ENCODE peak calls at places on chromosomes 1 and 21, in eight cellular contexts. N is hepatocyte, Z is HCT116, Y is H9, R is mammary epithelial cell, W is GM23338, B is neural progenitor cell, S is astrocyte. H is an unnamed sample.

GRCh38 chr1:28160677-28161328 is 15.7 kb downstream of the PTAFR start:
- DNase-seq in N (no peak), Z (no peak), Y (no peak), R (peak; percentile 57), W (no peak), B (no peak), S (peak; percentile 91), H (peak; percentile 90)

GRCh38 chr1:217907504-217907903 is 276.4 kb downstream of the SPATA17 start:
- DNase-seq in N (no peak), Z (no peak), Y (no peak), R (peak; percentile 74), W (no peak), B (no peak), S (peak; percentile 36), H (peak; percentile 28)

GRCh38 chr1:151193856-151194255 is 3.9 kb upstream of the VPS72 start:
- DNase-seq in N (no peak), Z (no peak), Y (no peak), R (no peak), W (no peak), B (no peak), S (no peak), H (peak; percentile 32)

GRCh38 chr1:188386161-188386560 is 1557.4 kb downstream of the PLA2G4A start:
- DNase-seq in N (peak; percentile 35), Z (no peak), Y (no peak), R (no peak), W (no peak), B (no peak), S (no peak), H (no peak)

GRCh38 chr1:212566522-212567479 is 41.8 kb upstream of the ATF3 start:
- DNase-seq in N (peak; percentile 80), Z (peak; percentile 45), Y (no peak), R (peak; percentile 82), W (no peak), B (no peak), S (peak; percentile 81), H (peak; percentile 88)

GRCh38 chr1:228809621-228810313 is 74.5 kb downstream of the RHOU start:
- DNase-seq in N (peak; percentile 62), Z (no peak), Y (peak; percentile 55), R (peak; percentile 9), W (peak; percentile 33), B (no peak), S (no peak), H (no peak)

GRCh38 chr1:156198831-156199349 is 5.0 kb downstream of the SLC25A44 start:
- DNase-seq in N (peak; percentile 18), Z (no peak), Y (no peak), R (no peak), W (no peak), B (no peak), S (no peak), H (no peak)

GRCh38 chr1:56378376-56379070 is 200.8 kb downstream of the PLPP3 start:
- DNase-seq in N (no peak), Z (no peak), Y (no peak), R (no peak), W (no peak), B (no peak), S (no peak), H (no peak)

GRCh38 chr1:159207774-159208459 is 3.2 kb downstream of the ACKR1 start:
- DNase-seq in N (no peak), Z (no peak), Y (no peak), R (no peak), W (peak; percentile 63), B (peak; percentile 55), S (no peak), H (no peak)

GRCh38 chr1:184838374-184838995 is 83.8 kb upstream of the EDEM3 start:
- DNase-seq in N (peak; percentile 62), Z (no peak), Y (no peak), R (peak; percentile 95), W (no peak), B (no peak), S (peak; percentile 90), H (peak; percentile 99)

GRCh38 chr1:175033931-175034330 is 10.7 kb upstream of the MRPS14 start:
- DNase-seq in N (no peak), Z (no peak), Y (no peak), R (no peak), W (no peak), B (no peak), S (no peak), H (no peak)

GRCh38 chr21:25421327-25422028 is 185.8 kb downstream of the MRPL39 start:
- DNase-seq in N (peak; percentile 59), Z (no peak), Y (peak; percentile 44), R (no peak), W (peak; percentile 90), B (peak; percentile 77), S (peak; percentile 20), H (peak; percentile 65)

GRCh38 chr1:119326251-119326650 is 42.3 kb upstream of the HAO2 start:
- DNase-seq in N (no peak), Z (no peak), Y (peak; percentile 71), R (no peak), W (peak; percentile 34), B (no peak), S (no peak), H (no peak)

GRCh38 chr1:203675596-203676347 is 49.1 kb downstream of the ATP2B4 start:
- DNase-seq in N (no peak), Z (no peak), Y (no peak), R (no peak), W (no peak), B (no peak), S (no peak), H (no peak)

GRCh38 chr1:248822148-248823032 is 3.3 kb downstream of the SH3BP5L start:
- DNase-seq in N (no peak), Z (no peak), Y (no peak), R (no peak), W (no peak), B (no peak), S (peak; percentile 21), H (no peak)

GRCh38 chr1:209513226-209513625 is 70.3 kb upstream of the CAMK1G start:
- DNase-seq in N (peak; percentile 46), Z (peak; percentile 48), Y (peak; percentile 55), R (peak; percentile 55), W (peak; percentile 84), B (peak; percentile 68), S (peak; percentile 20), H (peak; percentile 61)

DNA sequence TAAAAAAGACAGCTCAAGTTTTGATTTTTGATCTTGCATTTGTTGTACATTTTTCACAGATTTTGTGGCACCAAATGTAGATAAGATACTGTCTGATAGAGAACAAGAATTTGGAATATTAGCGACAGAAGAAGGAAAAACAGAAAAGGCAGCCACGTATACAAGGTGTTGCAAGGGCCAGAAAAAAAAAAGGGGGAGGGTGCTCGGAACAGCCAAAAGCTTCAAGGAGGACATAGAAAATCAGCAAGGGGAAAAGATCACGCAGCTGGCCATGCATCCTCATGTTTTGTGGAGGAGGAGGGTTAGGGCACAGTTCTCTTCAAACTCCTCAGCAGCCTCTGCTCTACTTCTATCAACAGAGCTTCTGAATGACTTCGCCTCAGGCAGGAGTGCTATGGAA is 80.7 kb upstream of the MROH9 start:
- DNase-seq in N (no peak), Z (no peak), Y (no peak), R (no peak), W (peak; percentile 29), B (no peak), S (no peak), H (no peak)
- H2AFZ ChIP-seq in N (no peak overlapping the region), Z (no peak overlapping the region), Y (no peak overlapping the region), R (no peak overlapping the region), W (no peak overlapping the region), B (no peak overlapping the region), S (no peak overlapping the region), H (no peak overlapping the region)

GRCh38 chr1:1545946-1546737 is 5.7 kb upstream of the TMEM240 start:
- DNase-seq in N (no peak), Z (no peak), Y (no peak), R (no peak), W (no peak), B (no peak), S (no peak), H (no peak)
- H4K20me1 ChIP-seq in N (peaks cover 8% of the 10 kb centered on the region), Z (no peaks in the 10 kb centered on the region), Y (no peaks in the 10 kb centered on the region), R (peaks cover 2% of the 10 kb centered on the region), W (peaks cover 13% of the 10 kb centered on the region), B (peaks cover 15% of the 10 kb centered on the region), S (peaks cover 30% of the 10 kb centered on the region), H (no peaks in the 10 kb centered on the region)

GRCh38 chr1:92031281-92032110 is 1.7 kb downstream of the EPHX4 start:
- DNase-seq in N (no peak), Z (no peak), Y (no peak), R (no peak), W (no peak), B (no peak), S (no peak), H (peak; percentile 11)

GRCh38 chr1:92040971-92041370 is 11.2 kb downstream of the EPHX4 start:
- DNase-seq in N (no peak), Z (no peak), Y (no peak), R (no peak), W (peak; percentile 33), B (no peak), S (no peak), H (no peak)

GRCh38 chr1:92038695-92039346 is 9.0 kb downstream of the EPHX4 start:
- DNase-seq in N (peak; percentile 48), Z (no peak), Y (no peak), R (no peak), W (no peak), B (no peak), S (no peak), H (no peak)

DNA sequence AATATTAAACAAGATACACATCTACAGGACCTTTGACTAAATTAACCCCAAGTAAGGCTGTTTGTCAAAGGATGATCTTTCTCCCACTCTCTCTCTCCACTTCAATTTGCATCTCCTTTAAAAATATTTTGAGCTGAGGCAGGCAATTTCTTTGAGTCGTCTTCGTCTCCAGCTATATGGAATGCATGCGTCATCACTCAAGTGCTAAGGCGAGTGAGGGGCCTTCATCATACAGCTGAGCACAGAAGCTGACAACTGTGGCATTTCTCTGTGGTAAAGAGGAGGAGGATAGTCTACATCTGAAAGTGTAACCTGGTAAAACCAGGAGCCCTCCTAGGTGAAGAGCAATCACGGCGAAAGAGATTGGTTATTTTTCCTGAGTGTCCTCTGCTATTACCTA is 7.6 kb downstream of the EPHX4 start:
- DNase-seq in N (no peak), Z (no peak), Y (peak; percentile 31), R (no peak), W (peak; percentile 4), B (no peak), S (peak; percentile 41), H (no peak)
- H2AFZ ChIP-seq in N (peak overlapping the region; percentile 31), Z (no peak overlapping the region), Y (no peak overlapping the region), R (no peak overlapping the region), W (no peak overlapping the region), B (peak overlapping the region; percentile 38), S (no peak overlapping the region), H (no peak overlapping the region)

GRCh38 chr1:23120383-23120782 is 48.3 kb downstream of the LUZP1 start:
- DNase-seq in N (no peak), Z (no peak), Y (no peak), R (no peak), W (no peak), B (no peak), S (no peak), H (no peak)

GRCh38 chr1:23123528-23123927 is 45.1 kb downstream of the LUZP1 start:
- DNase-seq in N (no peak), Z (no peak), Y (no peak), R (no peak), W (no peak), B (no peak), S (no peak), H (no peak)

GRCh38 chr1:23124259-23125026 is 44.2 kb downstream of the LUZP1 start:
- DNase-seq in N (no peak), Z (no peak), Y (no peak), R (no peak), W (no peak), B (no peak), S (no peak), H (no peak)

GRCh38 chr1:23122023-23122738 is 46.5 kb downstream of the LUZP1 start:
- DNase-seq in N (peak; percentile 24), Z (no peak), Y (no peak), R (no peak), W (peak; percentile 29), B (peak; percentile 25), S (peak; percentile 80), H (peak; percentile 53)

GRCh38 chr1:23122796-23123195 is 45.9 kb downstream of the LUZP1 start:
- DNase-seq in N (no peak), Z (no peak), Y (no peak), R (peak; percentile 39), W (no peak), B (no peak), S (no peak), H (no peak)
- H4K20me1 ChIP-seq in N (peaks cover 54% of the 10 kb centered on the region), Z (no peaks in the 10 kb centered on the region), Y (no peaks in the 10 kb centered on the region), R (no peaks in the 10 kb centered on the region), W (peaks cover 40% of the 10 kb centered on the region), B (peaks cover 93% of the 10 kb centered on the region), S (peaks cover 86% of the 10 kb centered on the region), H (peaks cover 3% of the 10 kb centered on the region)